ENCODE peak calls at places on chromosomes 13 and 19, in ten cellular contexts. J, X, Z, S, V, K, E, R, I and H are unnamed samples.

GRCh38 chr13:66040506-66040905 is 1189.6 kb downstream of the PCDH9 start:
- DNase-seq in J (no peak), Z (no peak), K (no peak), R (no peak), V (no peak), E (no peak), I (no peak), S (no peak), X (no peak), H (no peak)

GRCh38 chr13:22915442-22916082 is 265.2 kb upstream of the SGCG start:
- DNase-seq in J (no peak), K (peak; percentile 46), R (peak; percentile 40), X (no peak), V (peak; percentile 65), E (peak; percentile 38), I (peak; percentile 84), Z (peak; percentile 32), S (peak; percentile 3), H (peak; percentile 59)

GRCh38 chr13:42039457-42039945 is 8.9 kb upstream of the DGKH start:
- DNase-seq in V (no peak), Z (peak; percentile 46), R (no peak), X (no peak), I (no peak), E (no peak), S (peak; percentile 20), J (peak; percentile 65), K (no peak), H (no peak)

GRCh38 chr13:21060063-21060826 is 1.1 kb downstream of the LATS2 start:
- DNase-seq in V (peak; percentile 57), S (no peak), Z (peak; percentile 17), X (no peak), K (peak; percentile 57), J (peak; percentile 70), I (peak; percentile 61), R (peak; percentile 52), E (peak; percentile 49), H (peak; percentile 62)

GRCh38 chr19:39411006-39411831 is 1.2 kb upstream of the PLEKHG2 start:
- DNase-seq in X (no peak), K (peak; percentile 54), I (no peak), Z (peak; percentile 44), S (no peak), V (peak; percentile 36), J (peak; percentile 93), E (peak; percentile 69), R (peak; percentile 86), H (no peak)

GRCh38 chr19:18437481-18438330 is at the start of gene ISYNA1:
- DNase-seq in V (peak; percentile 58), E (no peak), Z (peak; percentile 60), R (peak; percentile 62), S (no peak), I (peak; percentile 85), J (no peak), K (no peak), X (no peak), H (peak; percentile 72)

GRCh38 chr13:77377016-77377415 is 50.1 kb upstream of the MYCBP2 start:
- DNase-seq in Z (no peak), X (no peak), K (no peak), V (no peak), R (no peak), J (no peak), E (no peak), S (no peak), I (no peak), H (no peak)

GRCh38 chr13:98226520-98226919 is 49.5 kb upstream of the RNF113B start:
- DNase-seq in V (no peak), S (no peak), X (no peak), Z (no peak), R (no peak), J (no peak), E (no peak), I (no peak), K (no peak), H (no peak)

GRCh38 chr13:93235258-93236015 is 8.8 kb downstream of the GPC6 start:
- DNase-seq in V (peak; percentile 83), S (no peak), K (no peak), R (no peak), E (peak; percentile 66), J (no peak), I (no peak), X (no peak), Z (no peak), H (no peak)

DNA sequence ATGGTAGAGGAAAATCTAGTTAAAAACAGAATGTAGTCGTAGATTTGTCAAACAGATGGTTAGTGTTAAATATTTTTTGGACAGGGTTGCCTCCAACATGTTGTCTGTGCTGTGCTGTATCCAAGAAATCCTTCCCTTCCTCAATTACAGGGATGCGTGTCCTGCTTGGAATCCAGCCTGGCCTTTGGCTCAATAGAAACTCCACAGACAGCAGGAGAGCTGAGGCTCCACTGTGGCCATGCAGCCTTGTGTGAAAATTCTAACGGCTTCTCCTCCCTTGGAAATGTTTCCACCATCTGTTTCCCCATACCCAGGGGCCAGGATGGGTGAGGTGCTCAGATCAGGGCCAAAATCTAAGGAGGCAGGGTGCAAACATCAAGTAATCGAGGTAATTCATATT is 67.7 kb upstream of the USP29 start:
- DNase-seq in I (no peak), S (no peak), K (no peak), J (no peak), R (no peak), V (no peak), X (no peak), Z (no peak), E (no peak), H (no peak)
- H3K9me3 ChIP-seq in I (no peaks in the 10 kb centered on the region), S (peaks cover 76% of the 10 kb centered on the region), K (no peaks in the 10 kb centered on the region), J (no peaks in the 10 kb centered on the region), R (peaks cover 4% of the 10 kb centered on the region), V (no peaks in the 10 kb centered on the region), X (no peaks in the 10 kb centered on the region), Z (no peaks in the 10 kb centered on the region), E (peaks cover 6% of the 10 kb centered on the region), H (peaks cover 16% of the 10 kb centered on the region)

GRCh38 chr19:1270854-1271527 is 1.9 kb downstream of the CIRBP start:
- DNase-seq in E (no peak), Z (peak; percentile 41), X (no peak), I (no peak), K (peak; percentile 43), S (no peak), J (no peak), R (no peak), V (no peak), H (no peak)
- H3K27ac ChIP-seq in E (peak overlapping the region; percentile 91), Z (peak overlapping the region; percentile 100), X (peak overlapping the region; percentile 99), I (peak overlapping the region; percentile 13), K (peak overlapping the region; percentile 93), S (peak overlapping the region; percentile 99), J (peak overlapping the region; percentile 95), R (peak overlapping the region; percentile 42), V (peak overlapping the region; percentile 98), H (peak overlapping the region; percentile 99)

DNA sequence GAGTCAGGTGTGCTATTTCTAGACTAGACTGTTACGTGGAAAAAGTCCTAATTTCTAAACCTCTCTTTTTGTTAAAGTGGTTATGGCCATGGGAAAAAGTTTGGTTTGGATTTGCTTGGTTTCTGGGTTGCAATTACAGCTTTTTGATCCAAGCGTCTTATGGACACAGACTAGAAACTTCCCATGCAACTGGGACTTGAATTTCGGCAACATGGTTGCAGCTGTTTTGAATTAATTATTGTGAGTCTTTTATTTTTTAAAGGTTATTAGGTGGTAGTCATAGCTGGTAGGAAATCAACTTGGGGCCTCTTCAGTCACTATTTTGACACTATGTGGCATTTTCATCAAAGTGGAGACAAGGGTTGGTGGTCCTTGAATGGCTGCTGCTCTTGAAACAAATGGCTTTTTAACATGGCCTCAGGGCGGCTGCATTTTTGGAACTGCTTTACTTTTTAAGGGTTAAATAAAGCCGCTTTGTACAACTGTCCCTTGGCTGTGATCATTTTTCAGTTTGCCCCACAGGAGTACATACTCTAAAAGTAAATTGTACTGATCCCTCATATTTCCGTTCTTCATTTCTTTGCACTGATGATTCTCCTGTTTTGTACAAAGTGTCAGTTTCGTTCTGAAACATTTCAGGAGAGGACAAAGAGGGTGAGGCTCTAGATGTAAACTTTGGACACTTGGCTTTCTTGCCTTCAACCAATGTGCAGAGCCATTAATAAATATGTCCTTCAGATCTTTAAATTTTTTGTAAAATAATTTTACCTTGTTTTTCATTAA is 15.9 kb downstream of the HNRNPM start:
- DNase-seq in Z (no peak), X (no peak), J (no peak), K (no peak), R (no peak), V (no peak), S (no peak), E (no peak), I (no peak), H (no peak)
- H3K4me1 ChIP-seq in Z (peaks cover 33% of the 10 kb centered on the region), X (peaks cover 64% of the 10 kb centered on the region), J (peaks cover 23% of the 10 kb centered on the region), K (peaks cover 62% of the 10 kb centered on the region), R (peaks cover 57% of the 10 kb centered on the region), V (peaks cover 29% of the 10 kb centered on the region), S (peaks cover 57% of the 10 kb centered on the region), E (peaks cover 41% of the 10 kb centered on the region), I (peaks cover 26% of the 10 kb centered on the region), H (peaks cover 77% of the 10 kb centered on the region)

GRCh38 chr13:27922974-27923612 is 3.3 kb downstream of the PDX1 start:
- DNase-seq in V (no peak), Z (no peak), K (no peak), R (no peak), X (no peak), J (no peak), I (no peak), E (no peak), S (no peak), H (no peak)
- H3K9me3 ChIP-seq in V (no peaks in the 10 kb centered on the region), Z (no peaks in the 10 kb centered on the region), K (no peaks in the 10 kb centered on the region), R (no peaks in the 10 kb centered on the region), X (no peaks in the 10 kb centered on the region), J (no peaks in the 10 kb centered on the region), I (no peaks in the 10 kb centered on the region), E (no peaks in the 10 kb centered on the region), S (no peaks in the 10 kb centered on the region), H (no peaks in the 10 kb centered on the region)